ENCODE peak calls at places on chromosomes 12 and 14, in seven cellular contexts. One of them, this sample, is unnamed.

GRCh38 chr14:28577711-28578131 is 188.9 kb upstream of the FOXG1 start:
- DNase-seq in RWPE1: peak; percentile 26
- DNase-seq in PC-3: peak; percentile 95
- DNase-seq in lung microvascular endothelial cell: no peak
- DNase-seq in activated CD4-positive, alpha-beta T cell treated with anti-CD3 and anti-CD28 coated beads, Interleukin-2, amount 10 ng/mL, durations not matched to agents 24 days and 14 days: no peak
- DNase-seq in mucosa of gallbladder: no peak
- DNase-seq in tibial nerve: no peak
- DNase-seq in this sample: peak; percentile 79

GRCh38 chr14:99840265-99840664 is 47.1 kb downstream of the EML1 start:
- DNase-seq in RWPE1: no peak
- DNase-seq in PC-3: no peak
- DNase-seq in lung microvascular endothelial cell: no peak
- DNase-seq in activated CD4-positive, alpha-beta T cell treated with anti-CD3 and anti-CD28 coated beads, Interleukin-2, amount 10 ng/mL, durations not matched to agents 24 days and 14 days: no peak
- DNase-seq in mucosa of gallbladder: no peak
- DNase-seq in tibial nerve: no peak
- DNase-seq in this sample: no peak

GRCh38 chr14:64663174-64663573 is 41.0 kb upstream of the PLEKHG3 start:
- DNase-seq in RWPE1: no peak
- DNase-seq in PC-3: no peak
- DNase-seq in lung microvascular endothelial cell: peak; percentile 24
- DNase-seq in activated CD4-positive, alpha-beta T cell treated with anti-CD3 and anti-CD28 coated beads, Interleukin-2, amount 10 ng/mL, durations not matched to agents 24 days and 14 days: no peak
- DNase-seq in mucosa of gallbladder: no peak
- DNase-seq in tibial nerve: no peak
- DNase-seq in this sample: no peak

GRCh38 chr14:52269100-52269499 is 1.6 kb downstream of the PTGDR start:
- DNase-seq in RWPE1: no peak
- DNase-seq in PC-3: no peak
- DNase-seq in lung microvascular endothelial cell: no peak
- DNase-seq in activated CD4-positive, alpha-beta T cell treated with anti-CD3 and anti-CD28 coated beads, Interleukin-2, amount 10 ng/mL, durations not matched to agents 24 days and 14 days: peak; percentile 55
- DNase-seq in mucosa of gallbladder: no peak
- DNase-seq in tibial nerve: no peak
- DNase-seq in this sample: no peak

GRCh38 chr14:100606687-100607610 is 19.7 kb upstream of the BEGAIN start:
- DNase-seq in RWPE1: no peak
- DNase-seq in PC-3: no peak
- DNase-seq in lung microvascular endothelial cell: no peak
- DNase-seq in activated CD4-positive, alpha-beta T cell treated with anti-CD3 and anti-CD28 coated beads, Interleukin-2, amount 10 ng/mL, durations not matched to agents 24 days and 14 days: no peak
- DNase-seq in mucosa of gallbladder: no peak
- DNase-seq in tibial nerve: no peak
- DNase-seq in this sample: no peak

GRCh38 chr12:116360579-116361403 is 83.3 kb upstream of the MED13L start:
- DNase-seq in RWPE1: no peak
- DNase-seq in PC-3: no peak
- DNase-seq in lung microvascular endothelial cell: no peak
- DNase-seq in activated CD4-positive, alpha-beta T cell treated with anti-CD3 and anti-CD28 coated beads, Interleukin-2, amount 10 ng/mL, durations not matched to agents 24 days and 14 days: peak; percentile 70
- DNase-seq in mucosa of gallbladder: no peak
- DNase-seq in tibial nerve: no peak
- DNase-seq in this sample: no peak

GRCh38 chr12:125533434-125534029 is 468.3 kb downstream of the AACS start:
- DNase-seq in RWPE1: peak; percentile 42
- DNase-seq in PC-3: peak; percentile 51
- DNase-seq in lung microvascular endothelial cell: peak; percentile 22
- DNase-seq in activated CD4-positive, alpha-beta T cell treated with anti-CD3 and anti-CD28 coated beads, Interleukin-2, amount 10 ng/mL, durations not matched to agents 24 days and 14 days: peak; percentile 73
- DNase-seq in mucosa of gallbladder: no peak
- DNase-seq in tibial nerve: peak; percentile 15
- DNase-seq in this sample: peak; percentile 10

GRCh38 chr14:83300454-83301064 is 1766.9 kb upstream of the SEL1L start:
- DNase-seq in RWPE1: peak; percentile 2
- DNase-seq in PC-3: peak; percentile 43
- DNase-seq in lung microvascular endothelial cell: peak; percentile 62
- DNase-seq in activated CD4-positive, alpha-beta T cell treated with anti-CD3 and anti-CD28 coated beads, Interleukin-2, amount 10 ng/mL, durations not matched to agents 24 days and 14 days: no peak
- DNase-seq in mucosa of gallbladder: no peak
- DNase-seq in tibial nerve: no peak
- DNase-seq in this sample: peak; percentile 14

GRCh38 chr12:3230758-3231375 is 153.7 kb downstream of the TSPAN9 start:
- DNase-seq in RWPE1: no peak
- DNase-seq in PC-3: no peak
- DNase-seq in lung microvascular endothelial cell: no peak
- DNase-seq in activated CD4-positive, alpha-beta T cell treated with anti-CD3 and anti-CD28 coated beads, Interleukin-2, amount 10 ng/mL, durations not matched to agents 24 days and 14 days: no peak
- DNase-seq in mucosa of gallbladder: no peak
- DNase-seq in tibial nerve: no peak
- DNase-seq in this sample: no peak

GRCh38 chr14:89256273-89256672 is 160.8 kb downstream of the FOXN3 start:
- DNase-seq in RWPE1: no peak
- DNase-seq in PC-3: no peak
- DNase-seq in lung microvascular endothelial cell: no peak
- DNase-seq in activated CD4-positive, alpha-beta T cell treated with anti-CD3 and anti-CD28 coated beads, Interleukin-2, amount 10 ng/mL, durations not matched to agents 24 days and 14 days: no peak
- DNase-seq in mucosa of gallbladder: no peak
- DNase-seq in tibial nerve: no peak
- DNase-seq in this sample: no peak

GRCh38 chr14:59215353-59215752 is 26.9 kb downstream of the DAAM1 start:
- DNase-seq in RWPE1: no peak
- DNase-seq in PC-3: no peak
- DNase-seq in lung microvascular endothelial cell: peak; percentile 54
- DNase-seq in activated CD4-positive, alpha-beta T cell treated with anti-CD3 and anti-CD28 coated beads, Interleukin-2, amount 10 ng/mL, durations not matched to agents 24 days and 14 days: no peak
- DNase-seq in mucosa of gallbladder: peak; percentile 59
- DNase-seq in tibial nerve: peak; percentile 66
- DNase-seq in this sample: no peak

GRCh38 chr12:104701301-104701700 is 244.6 kb downstream of the CHST11 start:
- DNase-seq in RWPE1: no peak
- DNase-seq in PC-3: no peak
- DNase-seq in lung microvascular endothelial cell: no peak
- DNase-seq in activated CD4-positive, alpha-beta T cell treated with anti-CD3 and anti-CD28 coated beads, Interleukin-2, amount 10 ng/mL, durations not matched to agents 24 days and 14 days: no peak
- DNase-seq in mucosa of gallbladder: no peak
- DNase-seq in tibial nerve: no peak
- DNase-seq in this sample: no peak

GRCh38 chr12:2306686-2307249 is 254.0 kb downstream of the CACNA1C start:
- DNase-seq in RWPE1: no peak
- DNase-seq in PC-3: no peak
- DNase-seq in lung microvascular endothelial cell: no peak
- DNase-seq in activated CD4-positive, alpha-beta T cell treated with anti-CD3 and anti-CD28 coated beads, Interleukin-2, amount 10 ng/mL, durations not matched to agents 24 days and 14 days: no peak
- DNase-seq in mucosa of gallbladder: no peak
- DNase-seq in tibial nerve: no peak
- DNase-seq in this sample: no peak

GRCh38 chr14:63717704-63718103 is 10.2 kb downstream of the SGPP1 start:
- DNase-seq in RWPE1: no peak
- DNase-seq in PC-3: peak; percentile 23
- DNase-seq in lung microvascular endothelial cell: peak; percentile 26
- DNase-seq in activated CD4-positive, alpha-beta T cell treated with anti-CD3 and anti-CD28 coated beads, Interleukin-2, amount 10 ng/mL, durations not matched to agents 24 days and 14 days: no peak
- DNase-seq in mucosa of gallbladder: no peak
- DNase-seq in tibial nerve: no peak
- DNase-seq in this sample: no peak

GRCh38 chr14:100275214-100275613 is 31.0 kb downstream of the SLC25A29 start:
- DNase-seq in RWPE1: no peak
- DNase-seq in PC-3: no peak
- DNase-seq in lung microvascular endothelial cell: no peak
- DNase-seq in activated CD4-positive, alpha-beta T cell treated with anti-CD3 and anti-CD28 coated beads, Interleukin-2, amount 10 ng/mL, durations not matched to agents 24 days and 14 days: no peak
- DNase-seq in mucosa of gallbladder: no peak
- DNase-seq in tibial nerve: no peak
- DNase-seq in this sample: no peak

GRCh38 chr12:68977909-68978610 is 45.1 kb upstream of the CPM start:
- DNase-seq in RWPE1: no peak
- DNase-seq in PC-3: no peak
- DNase-seq in lung microvascular endothelial cell: no peak
- DNase-seq in activated CD4-positive, alpha-beta T cell treated with anti-CD3 and anti-CD28 coated beads, Interleukin-2, amount 10 ng/mL, durations not matched to agents 24 days and 14 days: no peak
- DNase-seq in mucosa of gallbladder: no peak
- DNase-seq in tibial nerve: no peak
- DNase-seq in this sample: no peak

GRCh38 chr12:47767197-47767724 is 5.8 kb upstream of the SLC48A1 start:
- DNase-seq in RWPE1: peak; percentile 41
- DNase-seq in PC-3: peak; percentile 64
- DNase-seq in lung microvascular endothelial cell: peak; percentile 84
- DNase-seq in activated CD4-positive, alpha-beta T cell treated with anti-CD3 and anti-CD28 coated beads, Interleukin-2, amount 10 ng/mL, durations not matched to agents 24 days and 14 days: peak; percentile 90
- DNase-seq in mucosa of gallbladder: peak; percentile 59
- DNase-seq in tibial nerve: no peak
- DNase-seq in this sample: peak; percentile 56

GRCh38 chr12:91778938-91779400 is 366.7 kb downstream of the BTG1 start:
- DNase-seq in RWPE1: peak; percentile 77
- DNase-seq in PC-3: peak; percentile 97
- DNase-seq in lung microvascular endothelial cell: peak; percentile 25
- DNase-seq in activated CD4-positive, alpha-beta T cell treated with anti-CD3 and anti-CD28 coated beads, Interleukin-2, amount 10 ng/mL, durations not matched to agents 24 days and 14 days: peak; percentile 77
- DNase-seq in mucosa of gallbladder: peak; percentile 46
- DNase-seq in tibial nerve: peak; percentile 5
- DNase-seq in this sample: peak; percentile 83

GRCh38 chr12:131758016-131758739 is 47.3 kb downstream of the SFSWAP start:
- DNase-seq in RWPE1: no peak
- DNase-seq in PC-3: no peak
- DNase-seq in lung microvascular endothelial cell: no peak
- DNase-seq in activated CD4-positive, alpha-beta T cell treated with anti-CD3 and anti-CD28 coated beads, Interleukin-2, amount 10 ng/mL, durations not matched to agents 24 days and 14 days: no peak
- DNase-seq in mucosa of gallbladder: no peak
- DNase-seq in tibial nerve: no peak
- DNase-seq in this sample: no peak

GRCh38 chr14:78617735-78618134 is 447.6 kb downstream of the NRXN3 start:
- DNase-seq in RWPE1: no peak
- DNase-seq in PC-3: no peak
- DNase-seq in lung microvascular endothelial cell: no peak
- DNase-seq in activated CD4-positive, alpha-beta T cell treated with anti-CD3 and anti-CD28 coated beads, Interleukin-2, amount 10 ng/mL, durations not matched to agents 24 days and 14 days: no peak
- DNase-seq in mucosa of gallbladder: no peak
- DNase-seq in tibial nerve: no peak
- DNase-seq in this sample: no peak

GRCh38 chr12:4450551-4451112 is 5.0 kb upstream of the FGF6 start:
- DNase-seq in RWPE1: no peak
- DNase-seq in PC-3: no peak
- DNase-seq in lung microvascular endothelial cell: no peak
- DNase-seq in activated CD4-positive, alpha-beta T cell treated with anti-CD3 and anti-CD28 coated beads, Interleukin-2, amount 10 ng/mL, durations not matched to agents 24 days and 14 days: no peak
- DNase-seq in mucosa of gallbladder: no peak
- DNase-seq in tibial nerve: no peak
- DNase-seq in this sample: no peak

GRCh38 chr14:56334458-56334857 is 216.2 kb downstream of the PELI2 start:
- DNase-seq in RWPE1: no peak
- DNase-seq in PC-3: no peak
- DNase-seq in lung microvascular endothelial cell: no peak
- DNase-seq in activated CD4-positive, alpha-beta T cell treated with anti-CD3 and anti-CD28 coated beads, Interleukin-2, amount 10 ng/mL, durations not matched to agents 24 days and 14 days: no peak
- DNase-seq in mucosa of gallbladder: no peak
- DNase-seq in tibial nerve: no peak
- DNase-seq in this sample: no peak

GRCh38 chr14:77026166-77026929 is 2.2 kb downstream of the IRF2BPL start:
- DNase-seq in RWPE1: no peak
- DNase-seq in PC-3: peak; percentile 37
- DNase-seq in lung microvascular endothelial cell: peak; percentile 45
- DNase-seq in activated CD4-positive, alpha-beta T cell treated with anti-CD3 and anti-CD28 coated beads, Interleukin-2, amount 10 ng/mL, durations not matched to agents 24 days and 14 days: peak; percentile 66
- DNase-seq in mucosa of gallbladder: no peak
- DNase-seq in tibial nerve: no peak
- DNase-seq in this sample: no peak

GRCh38 chr12:47079894-47080724 is at the start of gene AMIGO2:
- DNase-seq in RWPE1: peak; percentile 69
- DNase-seq in PC-3: peak; percentile 87
- DNase-seq in lung microvascular endothelial cell: peak; percentile 28
- DNase-seq in activated CD4-positive, alpha-beta T cell treated with anti-CD3 and anti-CD28 coated beads, Interleukin-2, amount 10 ng/mL, durations not matched to agents 24 days and 14 days: peak; percentile 82
- DNase-seq in mucosa of gallbladder: peak; percentile 50
- DNase-seq in tibial nerve: peak; percentile 34
- DNase-seq in this sample: no peak

GRCh38 chr12:39443704-39444234 is 849 bp upstream of the KIF21A start:
- DNase-seq in RWPE1: no peak
- DNase-seq in PC-3: peak; percentile 37
- DNase-seq in lung microvascular endothelial cell: no peak
- DNase-seq in activated CD4-positive, alpha-beta T cell treated with anti-CD3 and anti-CD28 coated beads, Interleukin-2, amount 10 ng/mL, durations not matched to agents 24 days and 14 days: no peak
- DNase-seq in mucosa of gallbladder: no peak
- DNase-seq in tibial nerve: no peak
- DNase-seq in this sample: peak; percentile 2

GRCh38 chr12:54082402-54082892 is 28.8 kb downstream of the HOXC4 start:
- DNase-seq in RWPE1: no peak
- DNase-seq in PC-3: no peak
- DNase-seq in lung microvascular endothelial cell: no peak
- DNase-seq in activated CD4-positive, alpha-beta T cell treated with anti-CD3 and anti-CD28 coated beads, Interleukin-2, amount 10 ng/mL, durations not matched to agents 24 days and 14 days: peak; percentile 79
- DNase-seq in mucosa of gallbladder: peak; percentile 19
- DNase-seq in tibial nerve: no peak
- DNase-seq in this sample: no peak